ENCODE peak calls at places on chromosome 1, in six cellular contexts. N is AG04450, Q is uterus, T is GM20000, U is glutamatergic neuron, H is progenitor cell of endocrine pancreas. D is an unnamed sample.

GRCh38 chr1:26336477-26337205 is 17.3 kb downstream of the CRYBG2 start:
- DNase-seq in U (peak), T (peak), H (peak), N (no peak), Q (peak), D (peak)

GRCh38 chr1:16677552-16678423 is 11.0 kb upstream of the RNU1-3 start:
- DNase-seq in Q (peak), T (peak), H (no peak), U (no peak), N (peak), D (peak)

GRCh38 chr1:51316113-51316763 is 14.1 kb downstream of the TTC39A start:
- DNase-seq in N (no peak), H (no peak), Q (no peak), U (no peak), T (no peak), D (no peak)

GRCh38 chr1:150010388-150011115 is at the start of gene OTUD7B:
- DNase-seq in T (peak), H (peak), Q (peak), U (peak), N (peak), D (peak)

GRCh38 chr1:9078949-9079500 is 9.6 kb upstream of the SLC2A5 start:
- DNase-seq in H (no peak), T (no peak), Q (no peak), N (no peak), U (no peak), D (no peak)

GRCh38 chr1:12405325-12406217 is 175.7 kb downstream of the VPS13D start:
- DNase-seq in N (no peak), T (no peak), H (no peak), U (no peak), Q (peak), D (peak)

GRCh38 chr1:191711961-191712360 is 446.3 kb upstream of the RGS18 start:
- DNase-seq in Q (no peak), T (no peak), U (no peak), N (no peak), H (no peak), D (no peak)

GRCh38 chr1:220170836-220171526 is 77.0 kb downstream of the IARS2 start:
- DNase-seq in U (no peak), H (no peak), Q (no peak), N (no peak), T (no peak), D (no peak)

GRCh38 chr1:55052221-55053142 is 13.1 kb downstream of the PCSK9 start:
- DNase-seq in N (no peak), T (no peak), H (no peak), Q (no peak), U (no peak), D (no peak)

GRCh38 chr1:110383311-110383990 is 7.4 kb downstream of the SLC16A4 start:
- DNase-seq in U (no peak), N (no peak), T (no peak), H (no peak), Q (no peak), D (no peak)

GRCh38 chr1:160325252-160325651 is 17.8 kb downstream of the COPA start:
- DNase-seq in N (no peak), T (no peak), H (no peak), Q (no peak), U (no peak), D (no peak)

GRCh38 chr1:243490748-243491686 is 235.2 kb downstream of the SDCCAG8 start:
- DNase-seq in T (no peak), N (peak), H (no peak), U (no peak), Q (no peak), D (no peak)

GRCh38 chr1:244792188-244792850 is 43.1 kb upstream of the COX20 start:
- DNase-seq in Q (no peak), H (no peak), T (no peak), U (no peak), N (peak), D (no peak)

GRCh38 chr1:58183286-58183685 is 363.2 kb downstream of the OMA1 start:
- DNase-seq in H (no peak), T (no peak), N (no peak), Q (no peak), U (no peak), D (no peak)

GRCh38 chr1:87794788-87795614 is 466.3 kb downstream of the LMO4 start:
- DNase-seq in Q (no peak), H (no peak), U (no peak), T (no peak), N (peak), D (no peak)

GRCh38 chr1:98693385-98693784 is 31.9 kb downstream of the SNX7 start:
- DNase-seq in T (no peak), H (no peak), N (no peak), Q (no peak), U (no peak), D (no peak)

GRCh38 chr1:19445417-19446342 is 39.7 kb downstream of the CAPZB start:
- DNase-seq in U (no peak), T (no peak), Q (no peak), N (no peak), H (peak), D (peak)

GRCh38 chr1:13513885-13514546 is at the start of gene LRRC38:
- DNase-seq in U (peak), T (no peak), H (no peak), N (no peak), Q (no peak), D (peak)

GRCh38 chr1:221783936-221784335 is 42.0 kb upstream of the DUSP10 start:
- DNase-seq in H (no peak), U (no peak), N (no peak), Q (no peak), T (no peak), D (no peak)

GRCh38 chr1:53636621-53637171 is 102.3 kb downstream of the GLIS1 start:
- DNase-seq in T (no peak), U (no peak), N (no peak), H (no peak), Q (peak), D (peak)

GRCh38 chr1:66271904-66272254 is 262.1 kb upstream of the SGIP1 start:
- DNase-seq in Q (peak), N (peak), H (no peak), U (no peak), T (no peak), D (peak)

GRCh38 chr1:210980082-210980481 is 153.9 kb downstream of the KCNH1 start:
- DNase-seq in U (no peak), T (no peak), N (no peak), H (no peak), Q (no peak), D (no peak)

GRCh38 chr1:119080586-119080985 is 59.9 kb downstream of the WARS2 start:
- DNase-seq in N (peak), Q (peak), T (no peak), H (no peak), U (no peak), D (peak)

GRCh38 chr1:224791362-224791941 is 138.0 kb upstream of the DNAH14 start:
- DNase-seq in T (no peak), H (no peak), U (no peak), Q (no peak), N (no peak), D (no peak)

GRCh38 chr1:18313523-18313922 is 167.2 kb upstream of the KLHDC7A start:
- DNase-seq in N (no peak), U (no peak), Q (no peak), T (no peak), H (no peak), D (no peak)

GRCh38 chr1:28512058-28512611 is 6.3 kb downstream of the RCC1 start:
- DNase-seq in T (no peak), N (no peak), Q (no peak), H (no peak), U (no peak), D (peak)

GRCh38 chr1:28507646-28508434 is 2.0 kb downstream of the RCC1 start:
- DNase-seq in T (no peak), Q (no peak), H (no peak), U (no peak), N (no peak), D (no peak)

GRCh38 chr1:28508435-28508754 is 2.6 kb downstream of the RCC1 start:
- DNase-seq in Q (no peak), N (no peak), T (no peak), H (no peak), U (no peak), D (no peak)

GRCh38 chr1:28509705-28510349 is 4.0 kb downstream of the RCC1 start:
- DNase-seq in Q (no peak), N (no peak), T (no peak), H (no peak), U (no peak), D (peak)

DNA sequence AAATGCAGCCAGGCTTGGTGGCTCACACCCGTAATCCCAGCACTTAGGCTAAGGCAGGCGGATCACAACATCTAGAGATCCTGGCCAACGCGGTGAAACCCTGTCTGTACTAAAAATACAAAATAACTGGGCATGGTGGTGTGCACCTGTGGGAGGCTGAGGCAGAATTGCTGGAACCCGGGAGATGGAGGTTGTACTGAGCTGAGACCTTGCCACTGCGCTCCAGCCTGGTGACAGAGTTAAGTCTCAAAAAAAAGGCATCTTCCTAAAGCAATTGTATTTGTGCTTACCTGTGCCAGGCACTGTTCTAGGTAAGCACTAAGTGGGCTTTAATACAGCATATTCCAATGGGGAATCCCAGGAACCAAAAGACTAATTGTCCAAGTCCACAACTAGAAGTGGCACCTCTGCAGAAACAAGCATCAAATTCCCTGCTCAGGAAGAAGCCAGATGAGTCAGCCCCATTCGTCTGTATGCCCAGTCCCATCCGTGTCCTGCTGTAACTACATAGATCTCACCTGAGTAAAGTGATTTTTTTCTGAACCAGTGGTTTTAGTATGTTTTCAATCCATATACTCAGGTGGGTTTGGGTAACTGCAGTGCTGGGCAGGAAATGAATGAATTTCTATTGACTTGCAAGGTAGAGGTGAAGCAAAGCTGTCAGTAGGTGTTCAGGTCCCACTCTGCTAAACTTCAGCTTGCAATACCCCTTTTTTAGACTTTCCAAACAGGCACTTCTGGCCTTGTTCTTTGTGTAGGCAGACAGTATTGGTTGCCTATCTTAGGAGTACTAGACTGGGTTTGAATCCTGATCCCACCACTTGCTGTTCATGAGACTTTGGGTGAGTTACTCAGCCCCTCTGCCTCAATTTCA is 4.7 kb downstream of the RCC1 start:
- DNase-seq in U (no peak), Q (no peak), H (no peak), N (no peak), T (no peak), D (peak)
- TF ChIP-seq CTCF in U (no peak), Q (no peak), H (no peak), N (no peak), T (no peak), D (no peak)

GRCh38 chr1:186306533-186306932 is 68.5 kb downstream of the TPR start:
- DNase-seq in N (no peak), T (no peak), U (no peak), Q (no peak), H (no peak), D (no peak)

GRCh38 chr1:186303911-186304310 is 71.1 kb downstream of the TPR start:
- DNase-seq in T (no peak), U (no peak), N (no peak), H (no peak), Q (no peak), D (no peak)

GRCh38 chr1:186302378-186302920 is 72.6 kb downstream of the TPR start:
- DNase-seq in Q (no peak), T (no peak), N (no peak), U (no peak), H (no peak), D (no peak)

GRCh38 chr1:186307445-186307844 is 67.6 kb downstream of the TPR start:
- DNase-seq in N (no peak), U (no peak), T (no peak), H (no peak), Q (no peak), D (no peak)

GRCh38 chr1:186304982-186305949 is 69.8 kb downstream of the TPR start:
- DNase-seq in T (peak), N (no peak), U (peak), Q (no peak), H (no peak), D (peak)
- TF ChIP-seq CTCF in T (no peak), N (peak), U (peak), Q (no peak), H (peak), D (peak)

DNA sequence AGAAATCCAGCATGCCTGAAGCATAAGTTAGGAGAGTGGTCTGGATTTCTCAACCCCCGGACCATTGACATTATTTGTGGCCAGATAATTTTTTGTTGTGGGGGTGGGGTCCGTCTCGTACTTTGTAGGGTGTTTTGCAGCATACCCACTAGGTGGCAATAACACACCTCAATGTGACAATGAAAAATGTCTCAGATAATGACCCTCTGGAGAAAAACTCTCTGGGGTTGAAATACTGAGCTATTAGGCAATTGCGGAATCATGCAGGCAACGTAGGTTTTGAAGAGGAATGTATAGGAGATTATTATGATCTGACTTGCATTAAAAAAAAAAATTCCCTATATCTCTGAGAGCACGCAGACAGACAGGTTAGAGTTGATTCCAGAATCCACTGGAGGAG is 25.3 kb upstream of the RRP15 start:
- DNase-seq in T (peak), Q (no peak), U (no peak), H (no peak), N (no peak), D (peak)
- TF ChIP-seq CTCF in T (no peak), Q (no peak), U (peak), H (peak), N (no peak), D (peak)

GRCh38 chr1:156052862-156053769 is 482 bp downstream of the UBQLN4 start:
- DNase-seq in U (peak), H (peak), N (no peak), T (peak), Q (peak), D (peak)
- TF ChIP-seq CTCF in U (peak), H (peak), N (peak), T (peak), Q (no peak), D (peak)

DNA sequence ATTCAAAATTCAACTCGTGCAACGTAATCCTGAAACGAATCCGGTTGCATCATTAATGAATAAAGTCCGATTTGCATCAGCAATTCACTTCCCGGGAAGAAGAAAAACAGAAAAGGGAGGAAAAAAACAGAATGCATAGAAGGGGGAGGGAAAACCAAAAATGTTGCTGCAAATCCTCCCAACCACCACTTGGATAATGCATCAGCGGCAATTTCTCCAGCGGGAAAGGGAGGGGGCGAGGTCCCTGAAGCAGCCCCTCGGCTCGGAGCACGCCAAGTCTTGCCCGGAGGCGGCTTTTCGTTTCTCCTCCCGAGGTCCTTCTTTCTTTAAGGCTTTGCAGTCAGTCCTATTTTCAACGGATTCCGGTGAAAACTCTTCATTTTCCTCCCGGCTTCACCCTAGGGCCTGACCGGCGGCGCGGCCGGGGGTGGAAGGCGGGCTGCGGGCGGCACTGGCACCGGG is 720 bp downstream of the CDC42BPA start:
- DNase-seq in T (peak), H (peak), Q (peak), U (peak), N (no peak), D (peak)
- TF ChIP-seq CTCF in T (no peak), H (peak), Q (peak), U (no peak), N (peak), D (peak)